ENCODE peak calls at places on chromosome 20, in five cellular contexts. U, Q, A, D and N are unnamed samples.
A peak's percentile ranks its signal among the peaks of the same experiment; 100 is the strongest.

GRCh38 chr20:3224681-3225421 is 14.1 kb downstream of the SLC4A11 start:
- DNase-seq in U (no peak), Q (no peak), A (no peak), D (no peak), N (no peak)

GRCh38 chr20:38034961-38035360 is 1.4 kb downstream of the RPRD1B start:
- DNase-seq in U (no peak), Q (no peak), A (no peak), D (no peak), N (no peak)

GRCh38 chr20:53165452-53165851 is 193.3 kb downstream of the TSHZ2 start:
- DNase-seq in U (no peak), Q (no peak), A (no peak), D (no peak), N (no peak)

GRCh38 chr20:50579511-50579910 is 69.3 kb downstream of the PTPN1 start:
- DNase-seq in U (no peak), Q (no peak), A (no peak), D (no peak), N (no peak)

GRCh38 chr20:47817573-47817972 is 32.3 kb upstream of the SULF2 start:
- DNase-seq in U (no peak), Q (no peak), A (no peak), D (no peak), N (no peak)

GRCh38 chr20:32207211-32207625 is 325 bp downstream of the PLAGL2 start:
- DNase-seq in U (no peak), Q (no peak), A (no peak), D (no peak), N (no peak)

GRCh38 chr20:48740269-48740603 is 87.6 kb downstream of the PREX1 start:
- DNase-seq in U (no peak), Q (no peak), A (no peak), D (no peak), N (no peak)

GRCh38 chr20:17663486-17663885 is 18.6 kb downstream of the RRBP1 start:
- DNase-seq in U (peak; percentile 80), Q (no peak), A (no peak), D (no peak), N (no peak)

GRCh38 chr20:56422131-56422823 is 10.2 kb downstream of the CASS4 start:
- DNase-seq in U (no peak), Q (peak; percentile 18), A (no peak), D (no peak), N (no peak)
- H4K8ac ChIP-seq in U (no peak overlapping the region), Q (no peak overlapping the region), A (no peak overlapping the region), D (no peak overlapping the region), N (no peak overlapping the region)

GRCh38 chr20:60202046-60202445 is 243.8 kb downstream of the CDH26 start:
- DNase-seq in U (no peak), Q (no peak), A (no peak), D (no peak), N (no peak)
- H3K4me2 ChIP-seq in U (no peak overlapping the region), Q (no peak overlapping the region), A (no peak overlapping the region), D (no peak overlapping the region), N (no peak overlapping the region)

DNA sequence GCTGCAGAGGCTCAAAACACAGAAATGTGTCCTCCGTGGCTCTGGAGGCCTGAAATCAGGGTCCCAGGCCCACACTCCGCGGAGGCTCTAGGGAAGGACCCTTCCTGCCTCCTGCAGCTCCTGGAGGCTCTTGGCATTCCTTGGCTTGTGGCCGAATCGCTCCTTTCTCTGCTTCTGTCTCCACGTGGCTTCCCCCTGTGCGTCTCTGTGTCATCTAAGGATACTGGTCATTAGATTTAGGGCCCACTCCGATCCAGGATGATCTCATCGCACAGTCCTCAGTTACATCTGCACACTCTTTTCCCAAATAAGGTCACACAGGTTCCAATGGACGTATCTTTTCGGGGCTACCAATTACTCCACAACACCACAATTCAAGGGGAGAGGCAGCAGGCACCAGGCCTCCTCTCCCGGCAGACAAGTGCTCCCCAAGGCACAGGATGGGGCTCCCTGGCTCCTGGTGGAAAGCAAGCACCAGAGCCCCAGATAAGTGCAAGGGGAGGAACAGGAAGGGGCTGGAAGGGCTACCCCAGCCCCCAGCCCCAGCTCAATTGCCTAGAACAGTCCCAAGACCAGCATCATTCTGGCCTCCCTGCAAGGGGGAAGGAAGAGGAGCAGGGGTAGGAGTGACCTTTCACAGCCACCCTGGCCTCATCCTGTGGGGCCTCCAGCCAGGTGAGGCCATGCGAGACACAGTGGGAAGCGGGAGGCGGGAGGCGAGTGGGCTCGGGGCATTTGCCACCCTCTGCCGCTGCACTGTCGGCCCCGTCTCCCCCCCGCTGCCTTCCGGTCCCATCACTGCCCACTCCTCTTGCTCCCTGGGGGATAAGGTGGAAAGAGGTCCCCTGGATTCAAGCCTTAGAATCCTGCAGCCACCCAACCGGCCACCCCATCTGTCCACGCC is 16.3 kb downstream of the NTSR1 start:
- DNase-seq in U (no peak), Q (no peak), A (no peak), D (no peak), N (no peak)
- H3K9ac ChIP-seq in U (no peak overlapping the region), Q (no peak overlapping the region), A (no peak overlapping the region), D (no peak overlapping the region), N (no peak overlapping the region)

GRCh38 chr20:56896447-56896846 is 267.3 kb downstream of the TFAP2C start:
- DNase-seq in U (no peak), Q (no peak), A (no peak), D (no peak), N (no peak)
- H4K8ac ChIP-seq in U (no peak overlapping the region), Q (no peak overlapping the region), A (no peak overlapping the region), D (no peak overlapping the region), N (no peak overlapping the region)

GRCh38 chr20:22402990-22403859 is 181.1 kb downstream of the FOXA2 start:
- DNase-seq in U (peak; percentile 43), Q (no peak), A (no peak), D (peak; percentile 30), N (no peak)
- H3K4me2 ChIP-seq in U (peak overlapping the region; percentile 25), Q (peak overlapping the region; percentile 41), A (peak overlapping the region; percentile 62), D (peak overlapping the region; percentile 36), N (peak overlapping the region; percentile 12)